ENCODE peak calls at places on chromosomes 1 and 21, in seven cellular contexts. A is mesenchymal stem cell, L is H9, B is IMR-90, F is neuronal stem cell, G is H1, Q is trophoblast cell. W is an unnamed sample.

GRCh38 chr1:186420923-186421322 is 40.0 kb downstream of the PDC start:
- DNase-seq in Q (no peak), A (peak), F (no peak), G (no peak), B (peak), L (no peak), W (no peak)

GRCh38 chr1:246567258-246568235 is 1.3 kb downstream of the CNST start:
- DNase-seq in F (no peak), L (no peak), G (no peak), B (peak), A (peak), Q (peak), W (peak)

GRCh38 chr1:199685369-199685768 is 342.1 kb upstream of the NR5A2 start:
- DNase-seq in Q (peak), L (no peak), G (no peak), B (peak), A (peak), F (no peak), W (peak)

GRCh38 chr21:35627462-35627861 is 432.9 kb downstream of the SETD4 start:
- DNase-seq in A (no peak), B (no peak), G (no peak), F (no peak), L (no peak), Q (no peak), W (no peak)

GRCh38 chr1:227892930-227893695 is 54.6 kb downstream of the WNT9A start:
- DNase-seq in A (no peak), F (no peak), L (peak), B (no peak), G (no peak), Q (no peak), W (no peak)

GRCh38 chr1:170273556-170274501 is 128.1 kb downstream of the NTMT2 start:
- DNase-seq in L (no peak), B (no peak), F (no peak), Q (no peak), A (peak), G (no peak), W (no peak)

GRCh38 chr1:108050134-108050533 is 85.2 kb upstream of the VAV3 start:
- DNase-seq in Q (no peak), L (no peak), F (no peak), A (no peak), B (no peak), G (no peak), W (no peak)

GRCh38 chr1:42730988-42731387 is 9.0 kb downstream of the CLDN19 start:
- DNase-seq in L (no peak), G (no peak), B (no peak), Q (peak), A (no peak), F (no peak), W (peak)

GRCh38 chr1:80731241-80731894 is 1069.4 kb upstream of the ADGRL2 start:
- DNase-seq in Q (no peak), B (no peak), F (no peak), L (no peak), G (no peak), A (no peak), W (no peak)

GRCh38 chr1:94036721-94037120 is 84.2 kb downstream of the ABCA4 start:
- DNase-seq in F (no peak), A (peak), Q (no peak), L (no peak), G (no peak), B (peak), W (no peak)

GRCh38 chr1:188615321-188615720 is 1786.6 kb downstream of the PLA2G4A start:
- DNase-seq in G (no peak), B (peak), L (no peak), F (no peak), Q (peak), A (peak), W (no peak)

GRCh38 chr1:91803133-91803532 is 82.8 kb downstream of the TGFBR3 start:
- DNase-seq in F (no peak), B (no peak), A (no peak), Q (no peak), L (no peak), G (no peak), W (no peak)

GRCh38 chr1:158191299-158191698 is 10.6 kb downstream of the CD1D start:
- DNase-seq in A (no peak), F (no peak), B (no peak), Q (no peak), G (no peak), L (no peak), W (peak)

GRCh38 chr1:61980561-61980960 is 214.1 kb upstream of the L1TD1 start:
- DNase-seq in G (no peak), A (peak), Q (no peak), B (no peak), F (no peak), L (peak), W (peak)

GRCh38 chr1:161158316-161159016 is 834 bp upstream of the USP21 start:
- DNase-seq in B (no peak), A (no peak), F (no peak), G (no peak), L (no peak), Q (no peak), W (no peak)

GRCh38 chr21:34342476-34342875 is 21.3 kb upstream of the KCNE2 start:
- DNase-seq in A (no peak), G (no peak), Q (no peak), F (no peak), B (no peak), L (no peak), W (no peak)

GRCh38 chr1:81802601-81803422 is 2.1 kb downstream of the ADGRL2 start:
- DNase-seq in Q (peak), B (peak), L (peak), A (peak), F (peak), G (no peak), W (peak)

GRCh38 chr1:77847621-77848080 is 40.8 kb upstream of the NEXN start:
- DNase-seq in G (no peak), F (no peak), A (no peak), Q (no peak), B (no peak), L (no peak), W (no peak)

GRCh38 chr1:114130213-114130612 is 23.5 kb downstream of the SYT6 start:
- DNase-seq in Q (no peak), B (no peak), L (no peak), A (no peak), F (no peak), G (no peak), W (no peak)

GRCh38 chr1:114128293-114128692 is 25.4 kb downstream of the SYT6 start:
- DNase-seq in Q (no peak), F (no peak), L (no peak), B (no peak), G (no peak), A (no peak), W (no peak)

GRCh38 chr1:114122891-114123621 is 30.6 kb downstream of the SYT6 start:
- DNase-seq in G (no peak), A (peak), B (peak), F (no peak), Q (peak), L (no peak), W (peak)

GRCh38 chr1:114126696-114127095 is 27.0 kb downstream of the SYT6 start:
- DNase-seq in Q (no peak), L (no peak), B (no peak), A (no peak), G (no peak), F (no peak), W (no peak)

DNA sequence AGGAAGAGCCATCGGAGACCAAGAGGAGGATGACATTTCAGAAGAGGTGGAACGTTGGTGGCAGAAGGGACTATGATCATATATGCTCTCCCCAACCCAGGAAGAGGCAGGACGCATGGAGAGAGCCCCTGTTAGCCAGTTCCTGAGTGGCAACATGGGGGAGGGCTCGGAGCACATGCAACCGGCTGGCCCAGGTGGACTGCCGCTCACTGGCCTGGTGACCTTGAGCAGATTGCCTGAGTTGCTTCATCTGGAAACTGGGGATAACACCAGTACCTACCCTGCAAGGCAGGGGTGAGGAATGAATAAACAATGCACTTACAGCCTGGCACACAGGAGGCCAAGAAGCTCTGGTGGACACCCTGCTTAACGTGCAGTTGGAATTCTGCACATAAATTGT is 29.0 kb downstream of the SYT6 start:
- DNase-seq in A (no peak), B (no peak), L (no peak), G (no peak), Q (no peak), F (no peak), W (no peak)
- H2BK120ac ChIP-seq in A (no peak), B (no peak), L (no peak), G (no peak), Q (no peak), F (no peak), W (no peak)

DNA sequence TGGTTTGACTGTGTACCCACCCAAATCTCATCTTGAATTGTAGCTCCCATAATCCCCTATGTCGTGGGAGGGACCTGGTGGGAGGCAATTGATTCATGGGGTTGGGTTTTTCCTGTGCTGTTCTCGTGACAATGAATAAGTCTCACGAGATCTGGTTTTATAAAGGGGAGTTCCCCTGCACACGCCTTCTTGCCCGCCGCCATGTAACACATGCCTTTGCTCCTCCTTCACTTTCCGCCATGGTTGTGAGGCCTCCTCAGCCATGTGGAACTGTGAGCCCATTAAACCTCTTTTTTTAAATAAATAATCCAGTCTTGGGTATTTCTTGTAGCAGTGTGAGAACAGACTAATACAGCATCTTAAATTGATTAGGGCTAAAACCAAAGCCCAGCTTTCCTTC is 22.6 kb upstream of the RERE start:
- DNase-seq in A (no peak), F (no peak), L (no peak), Q (no peak), G (no peak), B (no peak), W (no peak)
- H2BK120ac ChIP-seq in A (no peak), F (no peak), L (no peak), Q (no peak), G (no peak), B (no peak), W (no peak)

DNA sequence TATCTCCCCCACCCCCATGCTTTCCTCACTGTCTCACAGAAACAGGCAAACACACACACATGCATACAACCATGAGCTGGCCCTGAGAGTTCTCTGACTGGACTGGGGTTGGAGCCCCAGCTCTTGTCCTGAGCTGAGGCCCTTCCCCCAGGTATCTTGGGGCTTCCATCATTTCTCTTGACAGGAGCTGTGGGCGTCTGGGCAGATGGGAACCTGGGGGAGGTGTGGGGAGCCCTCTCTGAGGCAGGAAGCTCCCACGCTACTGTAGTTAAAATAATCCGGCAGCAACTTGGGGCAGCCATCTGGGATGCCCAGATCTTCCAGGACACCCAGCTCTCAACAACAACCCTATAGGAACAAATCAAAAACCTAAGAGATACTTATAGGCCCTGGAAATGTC is 2.7 kb upstream of the KIF21B start:
- DNase-seq in L (no peak), B (peak), Q (no peak), A (no peak), G (no peak), F (no peak), W (no peak)
- H2BK120ac ChIP-seq in L (no peak), B (no peak), Q (no peak), A (no peak), G (no peak), F (no peak), W (no peak)

GRCh38 chr1:176692988-176693696 is 230.2 kb downstream of the PAPPA2 start:
- DNase-seq in G (no peak), L (no peak), Q (no peak), F (no peak), A (no peak), B (no peak), W (no peak)

GRCh38 chr1:176693697-176694329 is 230.8 kb downstream of the PAPPA2 start:
- DNase-seq in F (no peak), A (peak), B (peak), G (no peak), Q (no peak), L (no peak), W (no peak)

GRCh38 chr1:176694713-176695112 is 231.7 kb downstream of the PAPPA2 start:
- DNase-seq in Q (no peak), G (no peak), A (no peak), B (no peak), L (no peak), F (no peak), W (no peak)

GRCh38 chr1:176692431-176692830 is 229.5 kb downstream of the PAPPA2 start:
- DNase-seq in F (no peak), Q (no peak), B (no peak), L (no peak), A (no peak), G (no peak), W (no peak)

GRCh38 chr1:176691251-176692228 is 228.6 kb downstream of the PAPPA2 start:
- DNase-seq in B (peak), Q (peak), L (peak), A (peak), F (peak), G (peak), W (peak)
- H2BK120ac ChIP-seq in B (no peak), Q (no peak), L (no peak), A (no peak), F (no peak), G (no peak), W (no peak)

GRCh38 chr1:14946567-14947285 is 206.8 kb upstream of the TMEM51 start:
- DNase-seq in L (no peak), F (no peak), Q (peak), A (peak), B (peak), G (no peak), W (no peak)
- H2BK120ac ChIP-seq in L (no peak), F (peak), Q (peak), A (peak), B (peak), G (no peak), W (no peak)